ENCODE peak calls at places on chromosomes 4 and X, in ten cellular contexts. X, B, Y, A, M, V, N, G, T and Z are unnamed samples.

GRCh38 chr4:140611854-140612253 is 43.1 kb upstream of the UCP1 start:
- DNase-seq in X (no peak), B (no peak), Y (no peak), A (no peak), M (no peak), V (no peak), N (peak), G (peak), T (no peak), Z (no peak)

GRCh38 chr4:146641762-146642161 is 3.1 kb downstream of the POU4F2 start:
- DNase-seq in X (no peak), B (no peak), Y (no peak), A (no peak), M (no peak), V (no peak), N (no peak), G (no peak), T (no peak), Z (no peak)

GRCh38 chrX:2652106-2652505 is 39.0 kb upstream of the CD99 start:
- DNase-seq in X (no peak), B (no peak), Y (no peak), A (no peak), M (no peak), V (no peak), N (no peak), G (no peak), T (no peak), Z (no peak)

GRCh38 chrX:95382799-95383198 is 1301.8 kb upstream of the DIAPH2 start:
- DNase-seq in X (no peak), B (no peak), Y (no peak), A (no peak), M (no peak), V (no peak), N (no peak), G (no peak), T (no peak), Z (peak)

GRCh38 chrX:83008415-83008814 is 499.7 kb upstream of the POU3F4 start:
- DNase-seq in X (no peak), B (no peak), Y (no peak), A (no peak), M (no peak), V (no peak), N (no peak), G (peak), T (no peak), Z (peak)

GRCh38 chrX:10447577-10448214 is 172.7 kb downstream of the MID1 start:
- DNase-seq in X (peak), B (no peak), Y (no peak), A (peak), M (no peak), V (no peak), N (peak), G (peak), T (no peak), Z (no peak)

GRCh38 chrX:43121637-43122036 is 343.7 kb upstream of the PPP1R2C start:
- DNase-seq in X (no peak), B (no peak), Y (no peak), A (no peak), M (no peak), V (no peak), N (no peak), G (no peak), T (no peak), Z (peak)

GRCh38 chrX:40283981-40284380 is 186.2 kb upstream of the BCOR start:
- DNase-seq in X (no peak), B (no peak), Y (no peak), A (no peak), M (no peak), V (no peak), N (no peak), G (no peak), T (no peak), Z (no peak)

GRCh38 chr4:105246712-105247111 is 100.0 kb downstream of the TET2 start:
- DNase-seq in X (peak), B (peak), Y (no peak), A (peak), M (no peak), V (no peak), N (peak), G (peak), T (no peak), Z (no peak)

GRCh38 chr4:37635155-37635554 is 51.0 kb downstream of the RELL1 start:
- DNase-seq in X (no peak), B (no peak), Y (no peak), A (no peak), M (no peak), V (no peak), N (no peak), G (peak), T (no peak), Z (no peak)

GRCh38 chrX:14504960-14505538 is 24.3 kb upstream of the GLRA2 start:
- DNase-seq in X (no peak), B (no peak), Y (no peak), A (no peak), M (no peak), V (no peak), N (no peak), G (no peak), T (no peak), Z (no peak)

GRCh38 chrX:103310592-103311400 is at the start of gene BEX2:
- DNase-seq in X (no peak), B (no peak), Y (peak), A (no peak), M (peak), V (peak), N (no peak), G (peak), T (peak), Z (no peak)

GRCh38 chr4:34733185-34733916 is 1511.0 kb downstream of the ARAP2 start:
- DNase-seq in X (no peak), B (no peak), Y (no peak), A (no peak), M (no peak), V (no peak), N (no peak), G (no peak), T (no peak), Z (no peak)

GRCh38 chr4:102772738-102773340 is 12.1 kb upstream of the MANBA start:
- DNase-seq in X (no peak), B (no peak), Y (no peak), A (no peak), M (no peak), V (no peak), N (no peak), G (no peak), T (no peak), Z (no peak)

GRCh38 chr4:143701365-143701764 is 890 bp upstream of the FREM3 start:
- DNase-seq in X (no peak), B (no peak), Y (no peak), A (no peak), M (no peak), V (no peak), N (no peak), G (no peak), T (no peak), Z (no peak)

DNA sequence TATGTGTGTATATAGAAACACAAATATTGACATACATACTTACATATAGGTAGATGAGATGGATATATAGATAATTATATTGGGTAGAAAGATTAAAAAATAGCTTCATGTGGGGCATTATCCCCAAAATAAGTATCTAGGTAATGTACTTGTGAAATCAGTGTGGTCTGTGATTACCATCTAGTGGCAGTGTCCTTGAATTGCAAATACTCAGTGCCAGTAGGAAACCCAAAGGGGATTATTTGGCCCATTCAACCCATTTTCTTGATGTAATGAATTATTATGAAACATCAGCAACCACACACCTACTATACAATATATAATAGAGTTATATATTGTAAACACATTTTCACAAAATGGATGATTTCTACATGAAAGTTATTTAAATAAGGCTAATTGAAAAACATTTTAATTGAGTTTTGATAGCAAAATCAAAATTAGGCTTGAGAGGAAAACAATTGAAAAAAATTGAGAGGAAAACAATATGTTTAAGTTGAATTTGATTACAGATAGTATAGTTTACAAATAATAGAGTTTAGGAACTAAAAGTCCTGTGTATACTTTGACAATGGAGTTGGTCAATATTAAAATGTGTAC is 389.4 kb downstream of the GALNTL6 start:
- DNase-seq in X (peak), B (no peak), Y (no peak), A (no peak), M (no peak), V (no peak), N (peak), G (peak), T (no peak), Z (peak)
- TF ChIP-seq CTCF in X (peak), B (peak), Y (peak), A (peak), M (no peak), V (peak), N (peak), G (peak), T (peak), Z (peak)

GRCh38 chrX:111719426-111720210 is 38.6 kb downstream of the ALG13 start:
- DNase-seq in X (peak), B (peak), Y (no peak), A (no peak), M (no peak), V (no peak), N (peak), G (peak), T (no peak), Z (peak)
- TF ChIP-seq CTCF in X (peak), B (no peak), Y (no peak), A (peak), M (no peak), V (peak), N (peak), G (peak), T (no peak), Z (peak)

GRCh38 chrX:51456246-51456645 is 40.1 kb downstream of the NUDT11 start:
- DNase-seq in X (no peak), B (no peak), Y (no peak), A (no peak), M (no peak), V (no peak), N (no peak), G (no peak), T (no peak), Z (no peak)

GRCh38 chrX:51456814-51457213 is 39.6 kb downstream of the NUDT11 start:
- DNase-seq in X (no peak), B (no peak), Y (no peak), A (no peak), M (no peak), V (no peak), N (no peak), G (peak), T (no peak), Z (peak)

GRCh38 chrX:51461053-51462050 is 35.0 kb downstream of the NUDT11 start:
- DNase-seq in X (peak), B (no peak), Y (no peak), A (no peak), M (no peak), V (no peak), N (peak), G (peak), T (no peak), Z (peak)

GRCh38 chrX:51463322-51463721 is 33.1 kb downstream of the NUDT11 start:
- DNase-seq in X (no peak), B (no peak), Y (no peak), A (no peak), M (no peak), V (no peak), N (no peak), G (no peak), T (no peak), Z (no peak)

GRCh38 chrX:51459125-51459524 is 37.3 kb downstream of the NUDT11 start:
- DNase-seq in X (peak), B (no peak), Y (peak), A (no peak), M (no peak), V (no peak), N (peak), G (peak), T (no peak), Z (peak)
- TF ChIP-seq CTCF in X (peak), B (peak), Y (peak), A (peak), M (no peak), V (peak), N (peak), G (peak), T (no peak), Z (peak)

DNA sequence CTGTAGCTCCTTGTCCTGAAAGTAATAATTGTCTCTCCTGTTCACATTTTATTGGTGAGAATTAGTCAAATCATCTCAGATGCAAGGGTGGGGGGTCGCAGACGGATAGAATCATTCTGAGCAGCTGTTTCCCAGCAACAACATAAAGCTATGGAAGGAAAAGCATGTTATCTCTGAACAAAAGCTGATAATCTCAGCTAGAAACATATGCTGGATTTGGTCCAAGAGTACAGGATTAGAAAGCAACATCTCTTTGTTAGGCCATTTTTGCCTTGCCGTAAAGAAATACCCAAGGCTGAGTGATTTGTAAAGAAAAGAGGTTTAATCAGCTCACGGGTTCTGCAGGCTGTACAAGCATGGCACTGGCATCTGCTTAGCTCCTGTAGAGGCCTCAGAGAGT is 472.8 kb upstream of the BOD1L1 start:
- DNase-seq in X (no peak), B (no peak), Y (no peak), A (no peak), M (no peak), V (no peak), N (no peak), G (no peak), T (no peak), Z (no peak)
- TF ChIP-seq CTCF in X (no peak), B (no peak), Y (no peak), A (no peak), M (no peak), V (no peak), N (no peak), G (no peak), T (no peak), Z (no peak)

GRCh38 chr4:183272384-183272783 is 47.7 kb downstream of the CLDN22 start:
- DNase-seq in X (no peak), B (no peak), Y (no peak), A (no peak), M (no peak), V (no peak), N (no peak), G (no peak), T (no peak), Z (no peak)

DNA sequence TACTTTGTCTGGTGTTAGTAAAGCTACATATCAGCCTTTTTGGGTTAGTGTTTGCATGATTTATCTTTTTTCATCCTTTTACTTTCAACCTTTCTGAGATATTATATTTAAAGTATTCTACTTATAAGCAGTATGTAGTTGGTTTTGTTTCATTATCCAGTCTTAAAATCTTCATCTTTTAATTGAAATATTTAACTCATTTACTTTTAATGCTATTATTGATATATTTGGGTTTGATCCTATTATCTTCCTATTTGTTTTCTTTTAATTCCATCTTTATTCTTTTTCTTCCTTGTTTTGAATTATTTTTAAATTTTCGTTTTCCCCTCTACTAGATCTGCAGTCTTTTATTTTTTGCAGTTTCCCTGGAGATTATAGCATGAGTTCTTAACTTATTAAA is 44.0 kb downstream of the CLDN22 start:
- DNase-seq in X (no peak), B (no peak), Y (no peak), A (no peak), M (no peak), V (no peak), N (no peak), G (no peak), T (no peak), Z (no peak)
- TF ChIP-seq CTCF in X (no peak), B (no peak), Y (no peak), A (no peak), M (no peak), V (no peak), N (no peak), G (no peak), T (no peak), Z (no peak)

DNA sequence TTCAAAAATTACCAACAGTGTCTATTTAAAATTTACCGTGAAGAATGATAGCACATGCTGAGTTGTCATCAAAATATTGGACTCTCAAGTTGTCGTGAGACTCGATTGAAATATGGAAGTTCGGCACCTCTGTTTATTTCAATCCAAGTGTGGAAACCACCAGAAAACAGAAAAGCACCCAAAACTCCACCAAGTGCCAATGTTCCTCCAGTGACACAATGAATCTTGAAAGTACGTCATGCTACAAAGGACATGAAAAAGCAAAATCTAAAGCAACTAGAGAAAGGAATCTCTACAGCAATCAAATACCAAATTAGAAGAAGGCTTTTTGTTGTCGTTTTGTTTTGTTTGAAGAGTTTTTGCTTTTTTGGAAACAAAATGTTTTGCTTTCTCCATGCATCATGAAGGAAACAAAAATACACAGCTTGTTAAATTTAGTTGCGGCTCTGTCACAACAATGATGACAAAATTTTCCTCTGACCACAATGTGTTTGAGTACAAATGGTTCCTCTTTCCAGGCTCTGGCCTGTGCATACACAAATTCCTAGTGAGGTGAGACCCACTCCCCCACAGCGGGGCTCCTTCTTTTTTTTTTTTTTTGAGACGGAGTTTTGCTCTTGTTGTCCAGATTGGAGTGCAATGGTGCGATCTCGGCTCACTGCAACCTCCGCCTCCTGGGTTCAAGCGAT is 9.6 kb upstream of the IL13RA1 start:
- DNase-seq in X (no peak), B (no peak), Y (no peak), A (no peak), M (no peak), V (no peak), N (no peak), G (no peak), T (no peak), Z (no peak)
- TF ChIP-seq CTCF in X (no peak), B (no peak), Y (no peak), A (no peak), M (no peak), V (no peak), N (no peak), G (no peak), T (no peak), Z (no peak)

DNA sequence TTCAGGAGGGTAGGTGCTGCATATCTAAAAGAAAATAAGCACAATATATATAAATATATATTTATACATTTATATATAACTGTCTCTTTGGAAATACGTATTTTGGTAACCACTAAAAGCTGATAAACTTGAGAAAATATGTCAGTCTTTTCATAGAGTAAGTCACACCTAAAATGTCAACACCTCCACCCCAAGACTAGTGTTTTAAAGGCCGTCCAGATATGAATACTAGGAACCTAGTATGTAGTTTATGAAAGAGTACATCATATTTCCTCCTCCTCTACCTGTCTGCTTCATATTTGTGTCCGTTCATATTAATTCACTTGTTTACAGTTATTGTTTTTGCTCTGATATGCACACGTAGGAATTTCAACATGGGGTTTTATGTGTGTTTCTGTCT is 45.2 kb downstream of the MTMR8 start:
- DNase-seq in X (no peak), B (no peak), Y (no peak), A (no peak), M (no peak), V (no peak), N (no peak), G (no peak), T (no peak), Z (no peak)
- TF ChIP-seq CTCF in X (no peak), B (no peak), Y (no peak), A (no peak), M (no peak), V (no peak), N (no peak), G (no peak), T (no peak), Z (no peak)

GRCh38 chr4:150379454-150379853 is 202.5 kb upstream of the MAB21L2 start:
- DNase-seq in X (no peak), B (no peak), Y (no peak), A (no peak), M (no peak), V (no peak), N (peak), G (peak), T (no peak), Z (no peak)
- TF ChIP-seq CTCF in X (no peak), B (no peak), Y (no peak), A (no peak), M (no peak), V (no peak), N (no peak), G (no peak), T (no peak), Z (no peak)

GRCh38 chr4:83040269-83040668 is 5.3 kb downstream of the COPS4 start:
- DNase-seq in X (no peak), B (no peak), Y (no peak), A (no peak), M (no peak), V (no peak), N (no peak), G (no peak), T (no peak), Z (no peak)
- TF ChIP-seq CTCF in X (no peak), B (no peak), Y (peak), A (no peak), M (no peak), V (no peak), N (no peak), G (no peak), T (peak), Z (no peak)